ENCODE peak calls at places on chromosomes 4 and X, in four cellular contexts. S is kidney epithelial cell; D is neural progenitor cell; C is CD8-positive, alpha-beta T cell. R is an unnamed sample.

GRCh38 chr4:3266076-3266475 is 17.1 kb downstream of the MSANTD1 start:
- DNase-seq in D (no peak), C (no peak), S (no peak), R (no peak)

GRCh38 chrX:78979789-78980464 is 34.7 kb downstream of the P2RY10 start:
- DNase-seq in S (no peak), D (no peak), C (no peak), R (peak)

GRCh38 chrX:23008431-23009099 is 8.8 kb downstream of the DDX53 start:
- DNase-seq in C (no peak), S (no peak), D (peak), R (no peak)

GRCh38 chr4:130257271-130257670 is 1161.3 kb downstream of the C4orf33 start:
- DNase-seq in S (peak), C (no peak), D (no peak), R (no peak)

GRCh38 chrX:84223261-84223660 is 35.3 kb upstream of the RPS6KA6 start:
- DNase-seq in D (no peak), C (no peak), S (no peak), R (no peak)

GRCh38 chr4:73726000-73726399 is 14.4 kb upstream of the CXCL8 start:
- DNase-seq in C (no peak), D (no peak), S (peak), R (no peak)

GRCh38 chrX:20218809-20219505 is 47.8 kb downstream of the RPS6KA3 start:
- DNase-seq in C (no peak), D (peak), S (no peak), R (no peak)

GRCh38 chr4:142572076-142572475 is 274.0 kb downstream of the INPP4B start:
- DNase-seq in S (no peak), C (no peak), D (no peak), R (no peak)

GRCh38 chr4:149999485-150000074 is 78.7 kb upstream of the DCLK2 start:
- DNase-seq in C (no peak), S (peak), D (peak), R (no peak)

GRCh38 chrX:74422576-74423288 is 1.4 kb downstream of the SLC16A2 start:
- DNase-seq in D (peak), C (no peak), S (no peak), R (no peak)

DNA sequence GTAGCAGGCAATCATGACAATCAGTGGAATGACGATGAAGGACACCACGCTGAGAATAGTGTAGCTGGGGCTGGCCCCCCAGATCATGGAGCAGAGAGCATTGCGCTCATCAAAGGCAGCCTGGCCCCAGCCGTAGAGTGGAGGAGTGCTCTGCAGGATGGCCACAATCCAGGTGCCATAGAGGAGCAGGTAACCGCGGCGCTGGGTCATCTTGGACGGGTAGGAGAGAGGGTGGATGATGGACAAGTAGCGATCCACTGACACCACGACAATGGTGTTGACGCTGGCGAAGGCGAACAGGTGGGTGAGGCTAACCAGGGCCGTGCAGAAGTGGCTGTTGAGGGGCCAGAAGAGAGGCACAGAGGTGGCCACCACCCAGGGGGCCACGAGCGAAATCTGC is 2.8 kb downstream of the GPR101 start:
- DNase-seq in D (no peak), S (no peak), C (no peak), R (no peak)
- H3K4me3 ChIP-seq in D (peak), S (no peak), C (no peak), R (no peak)

GRCh38 chrX:51494409-51494808 is 2.0 kb downstream of the NUDT11 start:
- DNase-seq in S (no peak), C (no peak), D (no peak), R (no peak)
- TF ChIP-seq CTCF in S (peak), C (no peak), D (peak), R (no peak)

GRCh38 chr4:122689972-122690371 is 42.5 kb upstream of the BBS12 start:
- DNase-seq in S (no peak), C (no peak), D (no peak), R (peak)
- H3K4me3 ChIP-seq in S (no peak), C (no peak), D (no peak), R (no peak)

GRCh38 chr4:77415689-77416088 is 189.9 kb upstream of the CXCL13 start:
- DNase-seq in S (no peak), C (no peak), D (no peak), R (no peak)

DNA sequence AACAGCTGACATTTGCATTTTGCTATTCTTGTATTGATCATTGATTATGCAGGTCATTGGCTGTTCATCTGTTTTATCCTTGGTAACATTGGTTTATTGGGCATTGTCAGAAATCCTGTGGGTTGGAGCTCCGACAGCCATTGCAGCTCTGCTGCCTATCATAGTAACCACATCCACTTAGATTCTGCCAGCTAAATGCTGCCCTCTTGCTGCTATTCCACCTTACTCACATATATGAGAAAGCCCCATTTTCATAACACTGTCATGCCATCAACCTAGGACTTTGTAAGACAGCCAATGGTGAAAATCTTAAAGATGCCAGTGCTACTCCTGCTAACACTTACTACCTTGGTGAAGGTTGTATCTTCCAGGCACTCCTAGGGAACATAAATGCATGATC is 187.3 kb upstream of the CXCL13 start:
- DNase-seq in D (no peak), S (no peak), C (no peak), R (no peak)
- TF ChIP-seq CTCF in D (peak), S (peak), C (no peak), R (peak)

GRCh38 chrX:45803383-45803921 is 602.8 kb upstream of the DIPK2B start:
- DNase-seq in S (peak), C (no peak), D (no peak), R (no peak)
- H3K4me3 ChIP-seq in S (no peak), C (no peak), D (no peak), R (no peak)